ENCODE peak calls at places on chromosomes 6 and 20, in four cellular contexts. One of them, this sample, is unnamed.

GRCh38 chr6:158977373-158977772 is 22.6 kb downstream of the RSPH3 start:
- DNase-seq in cardiac fibroblast: no peak
- DNase-seq in aorta: no peak
- DNase-seq in adrenal gland: no peak
- DNase-seq in this sample: no peak

GRCh38 chr20:32155017-32155965 is 45.8 kb downstream of the TM9SF4 start:
- DNase-seq in cardiac fibroblast: peak; percentile 93
- DNase-seq in aorta: peak; percentile 94
- DNase-seq in adrenal gland: peak; percentile 93
- DNase-seq in this sample: peak; percentile 66

GRCh38 chr20:19017104-19017690 is 195.2 kb upstream of the SLC24A3 start:
- DNase-seq in cardiac fibroblast: no peak
- DNase-seq in aorta: no peak
- DNase-seq in adrenal gland: no peak
- DNase-seq in this sample: no peak

GRCh38 chr6:1075880-1076279 is 236.0 kb upstream of the FOXQ1 start:
- DNase-seq in cardiac fibroblast: no peak
- DNase-seq in aorta: no peak
- DNase-seq in adrenal gland: no peak
- DNase-seq in this sample: no peak

GRCh38 chr20:18443841-18444240 is 23.0 kb downstream of the DZANK1 start:
- DNase-seq in cardiac fibroblast: peak; percentile 31
- DNase-seq in aorta: no peak
- DNase-seq in adrenal gland: no peak
- DNase-seq in this sample: peak; percentile 44

GRCh38 chr6:95923518-95923917 is 92.3 kb upstream of the FUT9 start:
- DNase-seq in cardiac fibroblast: peak; percentile 1
- DNase-seq in aorta: no peak
- DNase-seq in adrenal gland: no peak
- DNase-seq in this sample: peak; percentile 44

GRCh38 chr20:56202493-56203077 is 45.9 kb upstream of the MC3R start:
- DNase-seq in cardiac fibroblast: peak; percentile 1
- DNase-seq in aorta: no peak
- DNase-seq in adrenal gland: no peak
- DNase-seq in this sample: peak; percentile 61

GRCh38 chr6:100999034-100999597 is 118.0 kb upstream of the ASCC3 start:
- DNase-seq in cardiac fibroblast: no peak
- DNase-seq in aorta: no peak
- DNase-seq in adrenal gland: no peak
- DNase-seq in this sample: no peak

GRCh38 chr6:102841055-102841454 is 1447.5 kb downstream of the GRIK2 start:
- DNase-seq in cardiac fibroblast: no peak
- DNase-seq in aorta: no peak
- DNase-seq in adrenal gland: no peak
- DNase-seq in this sample: no peak

GRCh38 chr6:12725263-12725662 is 8.7 kb downstream of the PHACTR1 start:
- DNase-seq in cardiac fibroblast: no peak
- DNase-seq in aorta: no peak
- DNase-seq in adrenal gland: no peak
- DNase-seq in this sample: no peak

GRCh38 chr6:83126223-83126622 is 58.8 kb downstream of the DOP1A start:
- DNase-seq in cardiac fibroblast: no peak
- DNase-seq in aorta: no peak
- DNase-seq in adrenal gland: no peak
- DNase-seq in this sample: no peak

GRCh38 chr6:141437685-141438084 is 695.0 kb upstream of the GJE1 start:
- DNase-seq in cardiac fibroblast: no peak
- DNase-seq in aorta: no peak
- DNase-seq in adrenal gland: no peak
- DNase-seq in this sample: no peak

GRCh38 chr6:65123516-65123915 is 583.5 kb downstream of the EYS start:
- DNase-seq in cardiac fibroblast: peak; percentile 67
- DNase-seq in aorta: no peak
- DNase-seq in adrenal gland: no peak
- DNase-seq in this sample: no peak

GRCh38 chr6:125918681-125919566 is 37.6 kb upstream of the HINT3 start:
- DNase-seq in cardiac fibroblast: peak; percentile 95
- DNase-seq in aorta: no peak
- DNase-seq in adrenal gland: peak; percentile 40
- DNase-seq in this sample: no peak

GRCh38 chr20:34512955-34513419 is 3.2 kb upstream of the DYNLRB1 start:
- DNase-seq in cardiac fibroblast: no peak
- DNase-seq in aorta: no peak
- DNase-seq in adrenal gland: no peak
- DNase-seq in this sample: no peak

GRCh38 chr6:81844686-81845085 is 92.2 kb upstream of the TENT5A start:
- DNase-seq in cardiac fibroblast: peak; percentile 37
- DNase-seq in aorta: no peak
- DNase-seq in adrenal gland: no peak
- DNase-seq in this sample: no peak

GRCh38 chr6:81265106-81265505 is 487.4 kb downstream of the TENT5A start:
- DNase-seq in cardiac fibroblast: peak; percentile 49
- DNase-seq in aorta: peak; percentile 80
- DNase-seq in adrenal gland: no peak
- DNase-seq in this sample: no peak

GRCh38 chr20:22601361-22602141 is 17.2 kb upstream of the FOXA2 start:
- DNase-seq in cardiac fibroblast: no peak
- DNase-seq in aorta: no peak
- DNase-seq in adrenal gland: no peak
- DNase-seq in this sample: no peak

GRCh38 chr20:63363981-63364536 is 2.9 kb upstream of the CHRNA4 start:
- DNase-seq in cardiac fibroblast: no peak
- DNase-seq in aorta: no peak
- DNase-seq in adrenal gland: no peak
- DNase-seq in this sample: no peak

GRCh38 chr6:395432-396125 is 4.0 kb downstream of the IRF4 start:
- DNase-seq in cardiac fibroblast: no peak
- DNase-seq in aorta: no peak
- DNase-seq in adrenal gland: no peak
- DNase-seq in this sample: no peak

GRCh38 chr20:29326376-29327070 is 1930.9 kb upstream of the DEFB115 start:
- DNase-seq in cardiac fibroblast: no peak
- DNase-seq in aorta: no peak
- DNase-seq in adrenal gland: no peak
- DNase-seq in this sample: no peak

GRCh38 chr6:356828-357251 is 34.7 kb upstream of the IRF4 start:
- DNase-seq in cardiac fibroblast: no peak
- DNase-seq in aorta: no peak
- DNase-seq in adrenal gland: no peak
- DNase-seq in this sample: no peak

GRCh38 chr6:2858678-2859324 is 17.1 kb upstream of the SERPINB1 start:
- DNase-seq in cardiac fibroblast: no peak
- DNase-seq in aorta: no peak
- DNase-seq in adrenal gland: no peak
- DNase-seq in this sample: no peak

GRCh38 chr6:74073896-74074295 is 377.9 kb downstream of the CD109 start:
- DNase-seq in cardiac fibroblast: peak; percentile 38
- DNase-seq in aorta: no peak
- DNase-seq in adrenal gland: no peak
- DNase-seq in this sample: no peak

GRCh38 chr6:112938656-112939055 is 591.5 kb downstream of the RFPL4B start:
- DNase-seq in cardiac fibroblast: no peak
- DNase-seq in aorta: no peak
- DNase-seq in adrenal gland: no peak
- DNase-seq in this sample: no peak

GRCh38 chr20:25271486-25272222 is 23.8 kb downstream of the PYGB start:
- DNase-seq in cardiac fibroblast: no peak
- DNase-seq in aorta: no peak
- DNase-seq in adrenal gland: peak; percentile 9
- DNase-seq in this sample: no peak

GRCh38 chr6:129635396-129636164 is 74.4 kb downstream of the ARHGAP18 start:
- DNase-seq in cardiac fibroblast: peak; percentile 96
- DNase-seq in aorta: no peak
- DNase-seq in adrenal gland: no peak
- DNase-seq in this sample: no peak

GRCh38 chr20:60240986-60241385 is 282.8 kb downstream of the CDH26 start:
- DNase-seq in cardiac fibroblast: no peak
- DNase-seq in aorta: no peak
- DNase-seq in adrenal gland: no peak
- DNase-seq in this sample: no peak

GRCh38 chr6:74519172-74519571 is 686.7 kb downstream of the COL12A1 start:
- DNase-seq in cardiac fibroblast: peak; percentile 55
- DNase-seq in aorta: no peak
- DNase-seq in adrenal gland: no peak
- DNase-seq in this sample: no peak

DNA sequence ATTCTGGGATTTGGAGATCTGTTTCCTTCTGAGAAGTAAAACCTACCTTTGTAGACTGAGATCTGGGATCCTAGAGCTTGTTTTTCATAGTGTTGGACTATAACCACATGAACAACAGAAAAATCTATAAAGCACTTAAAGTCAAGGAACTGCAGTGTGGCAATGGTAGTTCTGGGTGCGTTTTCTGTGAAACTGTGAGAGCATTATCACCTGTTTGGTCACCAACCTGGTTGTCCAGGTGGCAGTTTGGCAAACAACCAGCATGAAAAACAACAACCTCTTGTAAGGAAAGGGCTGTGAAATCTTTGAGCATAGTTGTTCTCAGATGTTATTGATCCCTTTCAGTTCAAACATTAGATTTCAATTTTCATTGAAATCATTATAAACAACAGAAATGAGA is 215.8 kb upstream of the CITED2 start:
- DNase-seq in cardiac fibroblast: no peak
- DNase-seq in aorta: no peak
- DNase-seq in adrenal gland: no peak
- DNase-seq in this sample: no peak
- H3K4me3 ChIP-seq in cardiac fibroblast: no peak overlapping the region
- H3K4me3 ChIP-seq in aorta: no peak overlapping the region
- H3K4me3 ChIP-seq in adrenal gland: no peak overlapping the region
- H3K4me3 ChIP-seq in this sample: no peak overlapping the region

GRCh38 chr6:157151029-157151428 is 172.3 kb downstream of the TMEM242 start:
- DNase-seq in cardiac fibroblast: peak; percentile 78
- DNase-seq in aorta: no peak
- DNase-seq in adrenal gland: no peak
- DNase-seq in this sample: no peak

GRCh38 chr6:157145656-157146285 is 177.5 kb downstream of the TMEM242 start:
- DNase-seq in cardiac fibroblast: peak; percentile 32
- DNase-seq in aorta: no peak
- DNase-seq in adrenal gland: no peak
- DNase-seq in this sample: no peak

GRCh38 chr6:157150076-157150475 is 173.2 kb downstream of the TMEM242 start:
- DNase-seq in cardiac fibroblast: peak; percentile 68
- DNase-seq in aorta: no peak
- DNase-seq in adrenal gland: no peak
- DNase-seq in this sample: no peak

GRCh38 chr6:157151989-157152388 is 171.3 kb downstream of the TMEM242 start:
- DNase-seq in cardiac fibroblast: peak; percentile 73
- DNase-seq in aorta: no peak
- DNase-seq in adrenal gland: no peak
- DNase-seq in this sample: peak; percentile 81

GRCh38 chr6:157148391-157149323 is 174.7 kb downstream of the TMEM242 start:
- DNase-seq in cardiac fibroblast: peak; percentile 94
- DNase-seq in aorta: peak; percentile 84
- DNase-seq in adrenal gland: peak; percentile 84
- DNase-seq in this sample: peak; percentile 82
- H3K4me3 ChIP-seq in cardiac fibroblast: peak overlapping the region; percentile 29
- H3K4me3 ChIP-seq in aorta: no peak overlapping the region
- H3K4me3 ChIP-seq in adrenal gland: no peak overlapping the region
- H3K4me3 ChIP-seq in this sample: peak overlapping the region; percentile 23

GRCh38 chr20:57582029-57582378 is 21.1 kb downstream of the PCK1 start:
- DNase-seq in cardiac fibroblast: no peak
- DNase-seq in aorta: peak; percentile 60
- DNase-seq in adrenal gland: no peak
- DNase-seq in this sample: no peak
- H3K4me3 ChIP-seq in cardiac fibroblast: no peak overlapping the region
- H3K4me3 ChIP-seq in aorta: no peak overlapping the region
- H3K4me3 ChIP-seq in adrenal gland: no peak overlapping the region
- H3K4me3 ChIP-seq in this sample: no peak overlapping the region

DNA sequence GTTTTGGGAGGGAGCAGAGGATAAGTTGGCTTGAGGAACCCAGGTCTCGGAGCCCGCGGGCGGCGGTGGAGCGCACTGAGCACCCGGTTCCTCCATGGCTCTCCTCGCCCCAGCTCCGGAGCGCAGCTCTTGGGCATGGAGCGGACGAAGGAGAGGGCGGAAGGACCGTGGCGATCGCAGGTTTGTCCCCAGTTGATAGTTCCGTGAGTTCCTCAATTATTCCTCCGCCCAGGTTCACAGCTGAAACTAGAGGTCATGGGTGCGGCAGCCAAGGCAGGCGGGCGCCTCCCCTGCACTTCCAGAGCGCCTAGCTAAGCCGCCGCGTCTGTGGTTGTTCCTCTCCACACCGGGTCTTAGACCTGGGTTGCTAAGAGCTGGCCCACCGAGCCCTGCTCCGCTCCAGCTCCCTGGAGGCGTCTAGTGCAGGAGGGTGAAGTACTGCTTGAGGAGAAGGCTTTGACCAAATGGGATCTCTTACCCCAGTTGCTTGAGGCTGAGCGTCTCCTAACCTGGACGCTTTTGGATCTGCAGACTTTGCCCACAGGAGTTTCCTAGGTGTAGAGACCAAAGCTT is at the start of gene HTR1B:
- DNase-seq in cardiac fibroblast: no peak
- DNase-seq in aorta: peak; percentile 83
- DNase-seq in adrenal gland: no peak
- DNase-seq in this sample: no peak
- H3K4me3 ChIP-seq in cardiac fibroblast: peak within 1 kb of the TSS; percentile 64
- H3K4me3 ChIP-seq in aorta: peak within 1 kb of the TSS; percentile 75
- H3K4me3 ChIP-seq in adrenal gland: no peak within 1 kb of the TSS
- H3K4me3 ChIP-seq in this sample: no peak within 1 kb of the TSS